ENCODE peak calls at places on chromosomes 12 and 14, in nine cellular contexts. X is ecto neural progenitor cell; E is stimulated activated CD4-positive, alpha-beta T cell treated with anti-CD3 and anti-CD28 coated beads, Interleukin-4, amount 100 ng/mL, for 1 hour; B is HFF-Myc; Z is iris pigment epithelial cell; A is lung; T is brain microvascular endothelial cell; P is heart right ventricle; J is progenitor cell of endocrine pancreas. K is an unnamed sample.

GRCh38 chr12:72110814-72111615 is 161.2 kb upstream of the TRHDE start:
- DNase-seq in Z (no peak), T (no peak), A (no peak), X (no peak), E (no peak), B (no peak), J (no peak), P (no peak), K (no peak)

GRCh38 chr12:51270067-51270846 is at the start of gene SMAGP:
- DNase-seq in J (peak; percentile 88), P (peak; percentile 64), E (peak; percentile 49), X (peak; percentile 91), B (no peak), A (peak; percentile 81), T (peak; percentile 22), Z (peak; percentile 36), K (peak; percentile 24)

GRCh38 chr14:67815573-67816235 is 686 bp downstream of the ZFYVE26 start:
- DNase-seq in A (no peak), B (no peak), X (no peak), Z (peak; percentile 81), P (no peak), E (no peak), J (no peak), T (peak; percentile 48), K (no peak)

GRCh38 chr12:107503129-107503850 is 182.3 kb upstream of the PWP1 start:
- DNase-seq in A (no peak), X (no peak), B (no peak), E (no peak), T (no peak), Z (no peak), P (no peak), J (no peak), K (no peak)

GRCh38 chr14:39102265-39102968 is 618 bp downstream of the SEC23A start:
- DNase-seq in X (no peak), J (no peak), Z (peak; percentile 47), A (no peak), P (no peak), B (no peak), T (peak; percentile 31), E (no peak), K (peak; percentile 14)

GRCh38 chr12:45575823-45576448 is 153.6 kb upstream of the ARID2 start:
- DNase-seq in P (no peak), B (no peak), Z (no peak), X (no peak), A (no peak), E (no peak), J (no peak), T (no peak), K (no peak)

GRCh38 chr14:94391284-94391914 is 3.0 kb upstream of the SERPINA1 start:
- DNase-seq in J (no peak), P (no peak), X (no peak), Z (no peak), B (no peak), A (no peak), E (no peak), T (no peak), K (no peak)

GRCh38 chr12:95520825-95521224 is 30.5 kb downstream of the USP44 start:
- DNase-seq in X (no peak), J (no peak), A (no peak), T (no peak), E (no peak), P (no peak), Z (no peak), B (no peak), K (no peak)

GRCh38 chr12:93365616-93366015 is 12.1 kb upstream of the NUDT4 start:
- DNase-seq in J (no peak), E (no peak), X (no peak), Z (no peak), B (no peak), A (no peak), T (no peak), P (no peak), K (no peak)

GRCh38 chr14:54625158-54625557 is 58.2 kb downstream of the SAMD4A start:
- DNase-seq in X (no peak), J (no peak), P (no peak), A (no peak), E (no peak), Z (no peak), B (no peak), T (peak; percentile 60), K (peak; percentile 22)

GRCh38 chr14:75978249-75978731 is 3.5 kb downstream of the TGFB3 start:
- DNase-seq in B (no peak), X (no peak), A (no peak), J (no peak), P (no peak), Z (no peak), T (no peak), E (no peak), K (no peak)

GRCh38 chr12:108616941-108617858 is 16.5 kb downstream of the SELPLG start:
- DNase-seq in B (no peak), X (no peak), A (no peak), J (no peak), E (peak; percentile 75), P (no peak), Z (peak; percentile 63), T (peak; percentile 37), K (no peak)

GRCh38 chr12:129531004-129531403 is 372.8 kb downstream of the TMEM132D start:
- DNase-seq in T (no peak), X (no peak), J (no peak), Z (peak; percentile 4), P (no peak), E (no peak), A (no peak), B (no peak), K (no peak)

K was measured in H4.